ENCODE peak calls at places on chromosomes 5 and 9, in eight cellular contexts. J is COR-L47; H is NCI-H446 treated with DMSO at 0.1 percent for 48 hours; T is nephron progenitor cell; X is stimulated activated CD8-positive, alpha-beta memory T cell treated with anti-CD3 and anti-CD28 coated beads, Interleukin-15, amount 100 ng/mL, for 24 hours; M is stimulated activated CD4-positive, alpha-beta T cell treated with anti-CD3 and anti-CD28 coated beads, Interleukin-1b, Interleukin-23, amount 100 ng/mL, for 1 hour; U is heart right ventricle; E is ACHN. V is an unnamed sample.

GRCh38 chr5:138425079-138425478 is 13.8 kb upstream of the REEP2 start:
- DNase-seq in U (no peak), E (no peak), J (no peak), H (no peak), X (no peak), M (no peak), T (no peak), V (no peak)

GRCh38 chr5:74895906-74896305 is 29.7 kb upstream of the FAM169A start:
- DNase-seq in E (peak; percentile 89), U (peak; percentile 46), T (no peak), H (peak; percentile 98), M (no peak), J (peak; percentile 49), X (no peak), V (peak; percentile 66)

GRCh38 chr5:156534906-156535305 is 207.9 kb downstream of the SGCD start:
- DNase-seq in H (peak; percentile 60), X (no peak), E (no peak), U (no peak), M (no peak), J (no peak), T (no peak), V (no peak)

GRCh38 chr5:178210073-178210526 is 5.8 kb downstream of the HNRNPAB start:
- DNase-seq in U (no peak), M (no peak), T (no peak), E (no peak), H (no peak), J (no peak), X (no peak), V (no peak)

GRCh38 chr9:31582071-31582470 is 802.4 kb upstream of the ACO1 start:
- DNase-seq in X (no peak), J (no peak), E (no peak), H (peak; percentile 43), M (no peak), T (no peak), U (no peak), V (no peak)

GRCh38 chr5:86878250-86878649 is 260.5 kb downstream of the COX7C start:
- DNase-seq in J (no peak), X (no peak), M (no peak), U (no peak), H (no peak), T (no peak), E (no peak), V (no peak)

GRCh38 chr9:131289301-131290038 is at the start of gene PLPP7:
- DNase-seq in M (no peak), E (no peak), H (no peak), X (no peak), T (peak; percentile 57), J (no peak), U (peak; percentile 85), V (no peak)

GRCh38 chr9:97419315-97419867 is 7.5 kb downstream of the TDRD7 start:
- DNase-seq in M (no peak), U (no peak), H (no peak), T (no peak), E (peak; percentile 7), X (no peak), J (no peak), V (no peak)

GRCh38 chr5:132812949-132813598 is at the start of gene SOWAHA:
- DNase-seq in H (no peak), M (no peak), J (peak; percentile 58), E (no peak), T (peak; percentile 54), X (no peak), U (no peak), V (peak; percentile 29)

GRCh38 chr9:83466877-83467276 is 71.3 kb downstream of the FRMD3 start:
- DNase-seq in E (no peak), U (no peak), T (no peak), M (no peak), J (no peak), H (no peak), X (no peak), V (peak; percentile 15)

GRCh38 chr5:1005904-1006655 is 2.5 kb upstream of the NKD2 start:
- DNase-seq in J (no peak), H (no peak), X (no peak), E (no peak), U (peak; percentile 10), M (no peak), T (no peak), V (no peak)

GRCh38 chr5:158658439-158659230 is 441.1 kb downstream of the EBF1 start:
- DNase-seq in J (no peak), H (no peak), E (no peak), U (no peak), T (no peak), M (no peak), X (no peak), V (no peak)

GRCh38 chr9:71604197-71605063 is 163.9 kb downstream of the CEMIP2 start:
- DNase-seq in E (peak; percentile 53), T (peak; percentile 82), X (peak; percentile 57), H (peak; percentile 7), M (peak; percentile 73), U (peak; percentile 63), J (peak; percentile 48), V (peak; percentile 36)

GRCh38 chr5:131196331-131196730 is 25.6 kb downstream of the LYRM7 start:
- DNase-seq in X (no peak), U (no peak), M (no peak), E (no peak), H (no peak), T (no peak), J (no peak), V (no peak)

GRCh38 chr9:122125891-122126331 is 32.8 kb upstream of the TTLL11 start:
- DNase-seq in U (no peak), H (no peak), M (no peak), E (peak; percentile 27), T (peak; percentile 20), X (no peak), J (no peak), V (no peak)

GRCh38 chr5:11878846-11879245 is 25.4 kb downstream of the CTNND2 start:
- DNase-seq in X (no peak), T (no peak), J (peak; percentile 70), H (peak; percentile 86), M (no peak), U (no peak), E (no peak), V (no peak)

GRCh38 chr9:95018099-95018927 is 291.8 kb downstream of the AOPEP start:
- DNase-seq in M (no peak), U (peak; percentile 54), T (no peak), X (no peak), H (no peak), J (no peak), E (peak; percentile 73), V (peak; percentile 15)

GRCh38 chr5:44987026-44987425 is 178.3 kb downstream of the MRPS30 start:
- DNase-seq in X (no peak), J (no peak), H (no peak), E (no peak), T (no peak), U (no peak), M (no peak), V (no peak)

GRCh38 chr5:66958984-66959641 is 237.5 kb downstream of the CD180 start:
- DNase-seq in T (peak; percentile 18), J (no peak), M (no peak), U (peak; percentile 39), H (no peak), X (no peak), E (peak; percentile 14), V (no peak)

GRCh38 chr5:50593681-50594080 is 72.8 kb upstream of the PARP8 start:
- DNase-seq in J (no peak), T (no peak), E (no peak), U (no peak), H (no peak), X (no peak), M (no peak), V (no peak)

GRCh38 chr9:97983524-97984187 is 515 bp downstream of the ANP32B start:
- DNase-seq in M (peak; percentile 49), X (peak; percentile 45), J (peak; percentile 24), E (peak; percentile 31), T (peak; percentile 57), U (peak; percentile 68), H (no peak), V (no peak)

GRCh38 chr9:126854734-126855133 is 5.7 kb upstream of the ZBTB34 start:
- DNase-seq in M (no peak), T (no peak), U (no peak), E (no peak), J (no peak), H (no peak), X (no peak), V (no peak)

GRCh38 chr9:24932785-24933184 is 387.1 kb upstream of the IZUMO3 start:
- DNase-seq in J (no peak), E (no peak), M (no peak), U (no peak), T (no peak), H (no peak), X (no peak), V (no peak)

GRCh38 chr5:147690595-147690994 is 91.9 kb downstream of the JAKMIP2 start:
- DNase-seq in H (no peak), J (no peak), X (no peak), E (no peak), M (no peak), T (no peak), U (no peak), V (no peak)

GRCh38 chr5:69276422-69277174 is 41.9 kb downstream of the CDK7 start:
- DNase-seq in U (no peak), J (no peak), T (no peak), E (peak; percentile 77), M (no peak), X (no peak), H (no peak), V (no peak)

GRCh38 chr5:144169904-144170275 is 569 bp downstream of the YIPF5 start:
- DNase-seq in J (no peak), M (no peak), E (no peak), U (no peak), H (no peak), T (no peak), X (no peak), V (no peak)

GRCh38 chr5:136192015-136192525 is 892 bp downstream of the SMIM32 start:
- DNase-seq in E (no peak), U (no peak), T (no peak), X (no peak), M (no peak), H (no peak), J (no peak), V (peak; percentile 1)

GRCh38 chr5:179867476-179867875 is 8.9 kb upstream of the MRNIP start:
- DNase-seq in U (no peak), H (no peak), E (no peak), M (no peak), J (peak; percentile 5), T (peak; percentile 18), X (no peak), V (no peak)

GRCh38 chr5:10338996-10339903 is 14.2 kb upstream of the MARCHF6 start:
- DNase-seq in J (peak; percentile 99), M (no peak), H (no peak), U (no peak), X (no peak), T (no peak), E (no peak), V (no peak)

GRCh38 chr9:33867747-33868429 is 50.9 kb downstream of the UBE2R2 start:
- DNase-seq in U (peak; percentile 51), X (no peak), J (no peak), H (no peak), T (no peak), E (no peak), M (no peak), V (no peak)

GRCh38 chr5:76046761-76047160 is 36.4 kb upstream of the SV2C start:
- DNase-seq in H (no peak), T (no peak), E (no peak), M (no peak), J (no peak), X (no peak), U (no peak), V (no peak)